ENCODE peak calls at places on chromosomes 13 and 19, in six cellular contexts. One of them, this sample, is unnamed.

GRCh38 chr13:27005556-27005955 is 166.1 kb downstream of the USP12 start:
- DNase-seq in Caco-2: no peak
- DNase-seq in lower leg skin: peak
- DNase-seq in GM23248: no peak
- DNase-seq in LoVo: no peak
- DNase-seq in stimulated activated CD4-positive, alpha-beta T cell treated with anti-CD3 and anti-CD28 coated beads, Interleukin-2, amount 100 ng/mL, for 48 hours: no peak
- DNase-seq in this sample: no peak

GRCh38 chr13:34026308-34026707 is 208.4 kb downstream of the RFC3 start:
- DNase-seq in GM23248: no peak
- DNase-seq in LoVo: no peak
- DNase-seq in stimulated activated CD4-positive, alpha-beta T cell treated with anti-CD3 and anti-CD28 coated beads, Interleukin-2, amount 100 ng/mL, for 48 hours: no peak
- DNase-seq in lower leg skin: no peak
- DNase-seq in Caco-2: no peak
- DNase-seq in this sample: no peak

GRCh38 chr13:50589139-50589538 is 254.4 kb downstream of the DLEU7 start:
- DNase-seq in stimulated activated CD4-positive, alpha-beta T cell treated with anti-CD3 and anti-CD28 coated beads, Interleukin-2, amount 100 ng/mL, for 48 hours: no peak
- DNase-seq in lower leg skin: no peak
- DNase-seq in GM23248: peak
- DNase-seq in LoVo: peak
- DNase-seq in Caco-2: no peak
- DNase-seq in this sample: no peak

GRCh38 chr13:71865858-71866172 is 1.2 kb downstream of the DACH1 start:
- DNase-seq in stimulated activated CD4-positive, alpha-beta T cell treated with anti-CD3 and anti-CD28 coated beads, Interleukin-2, amount 100 ng/mL, for 48 hours: no peak
- DNase-seq in LoVo: no peak
- DNase-seq in Caco-2: no peak
- DNase-seq in GM23248: no peak
- DNase-seq in lower leg skin: no peak
- DNase-seq in this sample: no peak

GRCh38 chr19:12938536-12939291 is at the start of gene CALR:
- DNase-seq in lower leg skin: peak
- DNase-seq in LoVo: no peak
- DNase-seq in GM23248: peak
- DNase-seq in stimulated activated CD4-positive, alpha-beta T cell treated with anti-CD3 and anti-CD28 coated beads, Interleukin-2, amount 100 ng/mL, for 48 hours: peak
- DNase-seq in Caco-2: no peak
- DNase-seq in this sample: no peak

GRCh38 chr13:27421101-27421881 is 3.1 kb upstream of the GTF3A start:
- DNase-seq in GM23248: no peak
- DNase-seq in Caco-2: no peak
- DNase-seq in lower leg skin: no peak
- DNase-seq in LoVo: no peak
- DNase-seq in stimulated activated CD4-positive, alpha-beta T cell treated with anti-CD3 and anti-CD28 coated beads, Interleukin-2, amount 100 ng/mL, for 48 hours: no peak
- DNase-seq in this sample: no peak

GRCh38 chr19:38615007-38615581 is 2.7 kb downstream of the MAP4K1 start:
- DNase-seq in lower leg skin: no peak
- DNase-seq in GM23248: no peak
- DNase-seq in LoVo: no peak
- DNase-seq in stimulated activated CD4-positive, alpha-beta T cell treated with anti-CD3 and anti-CD28 coated beads, Interleukin-2, amount 100 ng/mL, for 48 hours: no peak
- DNase-seq in Caco-2: no peak
- DNase-seq in this sample: no peak

GRCh38 chr13:19150226-19150625 is 31.4 kb downstream of the TUBA3C start:
- DNase-seq in stimulated activated CD4-positive, alpha-beta T cell treated with anti-CD3 and anti-CD28 coated beads, Interleukin-2, amount 100 ng/mL, for 48 hours: no peak
- DNase-seq in Caco-2: no peak
- DNase-seq in LoVo: no peak
- DNase-seq in GM23248: no peak
- DNase-seq in lower leg skin: no peak
- DNase-seq in this sample: peak

GRCh38 chr19:13086341-13086740 is 16.3 kb downstream of the LYL1 start:
- DNase-seq in lower leg skin: no peak
- DNase-seq in Caco-2: no peak
- DNase-seq in stimulated activated CD4-positive, alpha-beta T cell treated with anti-CD3 and anti-CD28 coated beads, Interleukin-2, amount 100 ng/mL, for 48 hours: no peak
- DNase-seq in LoVo: no peak
- DNase-seq in GM23248: no peak
- DNase-seq in this sample: no peak

GRCh38 chr13:110263906-110264305 is 43.1 kb downstream of the COL4A1 start:
- DNase-seq in stimulated activated CD4-positive, alpha-beta T cell treated with anti-CD3 and anti-CD28 coated beads, Interleukin-2, amount 100 ng/mL, for 48 hours: no peak
- DNase-seq in Caco-2: peak
- DNase-seq in GM23248: no peak
- DNase-seq in LoVo: no peak
- DNase-seq in lower leg skin: peak
- DNase-seq in this sample: no peak